ENCODE peak calls at places on chromosomes 2 and 18, in ten cellular contexts. W is prostate gland, S is IMR-90, F is tibial nerve, P is erythroblast, H is adrenal gland, O is body of pancreas, K is testis, I is transverse colon, J is esophagus squamous epithelium. G is an unnamed sample.

GRCh38 chr2:199810422-199811250 is 40.4 kb downstream of the FTCDNL1 start:
- DNase-seq in S (peak; percentile 36), W (no peak), K (no peak), F (no peak), P (no peak), H (no peak), I (no peak), J (no peak), O (no peak), G (no peak)

GRCh38 chr2:71129114-71129890 is 727 bp downstream of the MCEE start:
- DNase-seq in W (peak; percentile 85), O (no peak), F (no peak), P (peak; percentile 28), J (no peak), S (peak; percentile 5), H (no peak), I (no peak), K (no peak), G (no peak)

GRCh38 chr2:53575606-53576360 is 191.8 kb upstream of the CHAC2 start:
- DNase-seq in F (no peak), P (no peak), H (no peak), J (no peak), S (peak; percentile 11), W (no peak), I (no peak), K (peak; percentile 69), O (no peak), G (no peak)

GRCh38 chr2:235639387-235639786 is 145.5 kb downstream of the AGAP1 start:
- DNase-seq in K (peak; percentile 64), I (peak; percentile 64), H (peak; percentile 48), W (no peak), P (peak; percentile 58), J (no peak), O (peak; percentile 32), F (peak; percentile 80), S (peak; percentile 95), G (peak; percentile 93)

GRCh38 chr2:233331536-233331935 is 22.8 kb upstream of the DGKD start:
- DNase-seq in P (no peak), J (peak; percentile 25), W (peak; percentile 24), K (peak; percentile 66), F (peak; percentile 16), H (peak; percentile 75), O (peak; percentile 42), I (peak; percentile 77), S (no peak), G (peak; percentile 92)

GRCh38 chr2:64023485-64024258 is 4.4 kb upstream of the VPS54 start:
- DNase-seq in S (no peak), K (no peak), P (no peak), I (no peak), H (no peak), O (peak; percentile 23), J (no peak), W (no peak), F (no peak), G (no peak)

GRCh38 chr2:136209540-136210264 is 91.8 kb upstream of the CXCR4 start:
- DNase-seq in F (no peak), J (no peak), S (no peak), W (no peak), K (no peak), P (no peak), O (no peak), H (no peak), I (no peak), G (no peak)

GRCh38 chr2:74536166-74536950 is 6.6 kb downstream of the HTRA2 start:
- DNase-seq in F (no peak), W (no peak), I (no peak), J (no peak), P (no peak), O (no peak), K (no peak), S (no peak), H (no peak), G (no peak)

GRCh38 chr2:31319391-31320175 is 85.6 kb downstream of the EHD3 start:
- DNase-seq in J (no peak), W (peak; percentile 39), H (peak; percentile 51), K (peak; percentile 41), O (peak; percentile 11), F (no peak), I (peak; percentile 51), S (peak; percentile 85), P (no peak), G (peak; percentile 66)

GRCh38 chr2:200748779-200749178 is 62.9 kb upstream of the BZW1 start:
- DNase-seq in H (no peak), O (no peak), J (no peak), F (no peak), P (no peak), I (no peak), W (no peak), K (no peak), S (no peak), G (no peak)

GRCh38 chr2:226611944-226612318 is 187.7 kb downstream of the IRS1 start:
- DNase-seq in O (no peak), S (peak; percentile 79), K (no peak), I (no peak), W (no peak), J (no peak), F (no peak), P (no peak), H (no peak), G (no peak)

GRCh38 chr2:216015722-216016464 is 2.5 kb upstream of the MREG start:
- DNase-seq in W (no peak), K (no peak), I (peak; percentile 33), J (no peak), F (no peak), O (no peak), H (no peak), S (no peak), P (no peak), G (no peak)

GRCh38 chr2:164622338-164623106 is 1.2 kb upstream of the GRB14 start:
- DNase-seq in O (no peak), I (no peak), H (no peak), K (no peak), W (no peak), J (no peak), F (no peak), P (no peak), S (no peak), G (no peak)

GRCh38 chr2:39435974-39436591 is 1.0 kb downstream of the MAP4K3 start:
- DNase-seq in P (peak; percentile 35), H (peak; percentile 61), F (no peak), K (peak; percentile 63), S (peak; percentile 58), J (no peak), I (no peak), W (peak; percentile 49), O (peak; percentile 13), G (peak; percentile 40)

GRCh38 chr2:190511104-190511503 is 23.4 kb downstream of the NEMP2 start:
- DNase-seq in W (no peak), H (no peak), S (peak; percentile 57), P (peak; percentile 41), F (no peak), O (no peak), I (no peak), K (no peak), J (no peak), G (no peak)

GRCh38 chr2:206765242-206766056 is at the start of the genes FASTKD2 and MDH1B:
- DNase-seq in W (peak; percentile 83), O (peak; percentile 89), P (peak; percentile 93), S (peak; percentile 97), F (peak; percentile 55), K (peak; percentile 90), H (peak; percentile 95), J (peak; percentile 37), I (peak; percentile 87), G (peak; percentile 84)
- TF ChIP-seq POLR2A in W (no peak), O (peak; percentile 87), P (peak; percentile 94), S (peak; percentile 91), F (peak; percentile 33), K (no peak), H (peak; percentile 75), J (no peak), I (peak; percentile 66), G (no peak)

DNA sequence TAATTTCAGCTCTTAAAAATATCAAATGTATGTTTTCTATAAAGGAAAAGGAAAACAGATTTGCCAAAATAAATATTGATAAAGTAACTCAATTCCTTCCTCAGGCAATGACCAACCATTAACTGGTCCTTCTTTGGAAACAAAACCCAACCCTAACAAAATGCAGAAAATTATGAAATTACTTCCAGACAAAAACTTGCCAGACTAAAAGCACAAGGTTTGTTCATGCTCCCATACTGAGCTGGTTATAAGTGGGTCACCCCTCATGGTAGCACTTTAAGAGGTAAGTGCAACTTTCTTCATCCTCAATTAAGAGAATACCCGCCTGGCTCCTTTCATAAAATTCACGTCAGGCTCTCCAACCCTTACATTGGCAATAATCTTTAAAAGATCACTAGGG is 31.1 kb upstream of the TTC32 start:
- DNase-seq in F (no peak), S (no peak), P (no peak), W (no peak), I (no peak), J (no peak), H (no peak), O (no peak), K (no peak), G (no peak)
- TF ChIP-seq POLR2A in F (no peak), S (no peak), P (no peak), W (no peak), I (no peak), J (no peak), H (no peak), O (no peak), K (no peak), G (no peak)

GRCh38 chr2:241816431-241817121 is 7.6 kb downstream of the NEU4 start:
- DNase-seq in H (no peak), S (no peak), F (peak; percentile 10), O (no peak), W (no peak), J (no peak), K (peak; percentile 16), I (no peak), P (no peak), G (no peak)

GRCh38 chr2:241820625-241821384 is 11.8 kb downstream of the NEU4 start:
- DNase-seq in O (no peak), S (no peak), K (peak; percentile 5), P (no peak), F (peak; percentile 9), J (no peak), W (no peak), H (peak; percentile 13), I (peak; percentile 7), G (peak; percentile 83)

GRCh38 chr2:241818943-241819270 is 9.9 kb downstream of the NEU4 start:
- DNase-seq in J (no peak), W (no peak), F (no peak), K (peak; percentile 8), H (no peak), S (no peak), P (no peak), O (peak; percentile 41), I (peak; percentile 72), G (no peak)

GRCh38 chr2:241817126-241817820 is 8.3 kb downstream of the NEU4 start:
- DNase-seq in F (peak; percentile 2), P (no peak), S (no peak), O (no peak), K (peak; percentile 14), I (peak; percentile 34), H (no peak), W (no peak), J (no peak), G (no peak)

GRCh38 chr2:241818229-241818942 is 9.4 kb downstream of the NEU4 start:
- DNase-seq in H (no peak), W (no peak), I (peak; percentile 9), P (no peak), K (peak; percentile 4), S (no peak), J (no peak), O (no peak), F (peak; percentile 6), G (peak; percentile 4)
- TF ChIP-seq POLR2A in H (no peak), W (no peak), I (no peak), P (no peak), K (no peak), S (no peak), J (no peak), O (no peak), F (no peak), G (no peak)

GRCh38 chr18:23487738-23488625 is 15.3 kb upstream of the RMC1 start:
- DNase-seq in K (no peak), H (no peak), F (no peak), I (peak; percentile 23), W (no peak), J (no peak), S (peak; percentile 33), O (peak; percentile 17), P (peak; percentile 70), G (no peak)
- TF ChIP-seq POLR2A in K (no peak), H (no peak), F (no peak), I (no peak), W (no peak), J (no peak), S (no peak), O (no peak), P (peak; percentile 48), G (no peak)

G was measured in lower leg skin.